ENCODE peak calls at places on chromosome 1, in ten cellular contexts. B is vagina; T is hepatocyte; P is activated naive CD4-positive, alpha-beta T cell; V is EH; U is left ventricle myocardium inferior; Z is nucleus accumbens; D is GM23338; Q is AG09309; I is stomach. K is an unnamed sample.

GRCh38 chr1:25754421-25755195 is 45.4 kb upstream of the SELENON start:
- DNase-seq in B (no peak), P (peak), Q (no peak), Z (no peak), U (no peak), D (peak), I (no peak), V (no peak), T (no peak), K (no peak)

GRCh38 chr1:33370286-33370685 is 49.4 kb upstream of the A3GALT2 start:
- DNase-seq in D (no peak), Q (no peak), B (no peak), I (no peak), U (peak), V (peak), T (no peak), Z (no peak), P (no peak), K (peak)

GRCh38 chr1:167563579-167564246 is 10.2 kb upstream of the CREG1 start:
- DNase-seq in Z (no peak), Q (no peak), T (peak), I (peak), U (no peak), B (no peak), D (no peak), V (peak), P (no peak), K (no peak)

GRCh38 chr1:63054184-63054583 is 268.2 kb upstream of the FOXD3 start:
- DNase-seq in Z (no peak), V (no peak), D (no peak), U (no peak), B (no peak), P (no peak), I (no peak), Q (no peak), T (no peak), K (no peak)

GRCh38 chr1:95013948-95014574 is 58.7 kb downstream of the ALG14 start:
- DNase-seq in I (no peak), P (no peak), Z (no peak), D (no peak), V (peak), B (no peak), Q (no peak), U (no peak), T (no peak), K (no peak)

GRCh38 chr1:181018901-181019681 is 3.6 kb downstream of the STX6 start:
- DNase-seq in P (no peak), I (no peak), D (no peak), T (no peak), U (no peak), Z (no peak), Q (no peak), V (peak), B (no peak), K (no peak)

GRCh38 chr1:158687037-158687436 is 522 bp upstream of the SPTA1 start:
- DNase-seq in U (no peak), T (no peak), Z (no peak), V (no peak), P (no peak), Q (no peak), I (no peak), D (no peak), B (no peak), K (no peak)

GRCh38 chr1:55289614-55290013 is 74.5 kb upstream of the USP24 start:
- DNase-seq in Z (no peak), B (no peak), U (no peak), D (peak), P (no peak), V (no peak), Q (no peak), T (no peak), I (no peak), K (no peak)

GRCh38 chr1:180580237-180580636 is 21.5 kb downstream of the OVAAL start:
- DNase-seq in I (peak), B (no peak), U (no peak), Z (no peak), T (peak), P (no peak), Q (no peak), V (peak), D (no peak), K (no peak)